ENCODE peak calls at places on chromosomes 3 and 15, in six cellular contexts. I is GM13976, M is neural crest cell, X is cardiac fibroblast, N is B cell, P is neural progenitor cell. O is an unnamed sample.

GRCh38 chr15:68679961-68680371 is 101.2 kb downstream of the CORO2B start:
- DNase-seq in I (no peak), M (no peak), X (no peak), N (no peak), P (no peak), O (no peak)

GRCh38 chr3:61628636-61629035 is 67.3 kb downstream of the PTPRG start:
- DNase-seq in I (no peak), M (no peak), X (no peak), N (no peak), P (no peak), O (no peak)

GRCh38 chr15:93037341-93038063 is 51.5 kb downstream of the RGMA start:
- DNase-seq in I (peak), M (no peak), X (peak), N (no peak), P (peak), O (no peak)

GRCh38 chr3:147415337-147415736 is 6.2 kb downstream of the ZIC1 start:
- DNase-seq in I (no peak), M (no peak), X (no peak), N (no peak), P (peak), O (no peak)

GRCh38 chr3:174325834-174326705 is 533.1 kb upstream of the NAALADL2 start:
- DNase-seq in I (no peak), M (no peak), X (peak), N (no peak), P (no peak), O (peak)

GRCh38 chr3:18208856-18209255 is 216.3 kb downstream of the SATB1 start:
- DNase-seq in I (no peak), M (no peak), X (no peak), N (no peak), P (no peak), O (no peak)

GRCh38 chr3:158747417-158747816 is 15.2 kb upstream of the RARRES1 start:
- DNase-seq in I (no peak), M (no peak), X (no peak), N (no peak), P (no peak), O (no peak)

GRCh38 chr3:189593581-189593980 is 37.6 kb upstream of the TP63 start:
- DNase-seq in I (no peak), M (no peak), X (peak), N (no peak), P (no peak), O (no peak)

GRCh38 chr3:49750056-49750455 is 26.3 kb upstream of the GMPPB start:
- DNase-seq in I (no peak), M (no peak), X (no peak), N (no peak), P (no peak), O (peak)

GRCh38 chr3:153768559-153769469 is 352.4 kb upstream of the ARHGEF26 start:
- DNase-seq in I (peak), M (peak), X (peak), N (peak), P (peak), O (peak)

GRCh38 chr3:14925729-14926591 is 21.4 kb upstream of the NR2C2 start:
- DNase-seq in I (peak), M (peak), X (peak), N (peak), P (peak), O (peak)

GRCh38 chr3:110813541-110813940 is 258.1 kb upstream of the NECTIN3 start:
- DNase-seq in I (no peak), M (no peak), X (no peak), N (no peak), P (no peak), O (no peak)

GRCh38 chr15:20353966-20354883 is 187.4 kb downstream of the GOLGA6L6 start:
- DNase-seq in I (peak), M (no peak), X (no peak), N (no peak), P (no peak), O (no peak)

GRCh38 chr3:141074529-141074928 is 23.4 kb downstream of the SPSB4 start:
- DNase-seq in I (no peak), M (no peak), X (no peak), N (no peak), P (peak), O (no peak)

GRCh38 chr3:146161725-146162047 is 702 bp upstream of the PLOD2 start:
- DNase-seq in I (no peak), M (no peak), X (no peak), N (no peak), P (peak), O (peak)

GRCh38 chr15:63114465-63114864 is 7.2 kb upstream of the LACTB start:
- DNase-seq in I (no peak), M (no peak), X (peak), N (no peak), P (no peak), O (no peak)

GRCh38 chr3:85835857-85836470 is 877.2 kb downstream of the CADM2 start:
- DNase-seq in I (no peak), M (no peak), X (no peak), N (no peak), P (no peak), O (no peak)

GRCh38 chr15:70265986-70266385 is 168.3 kb upstream of the TLE3 start:
- DNase-seq in I (no peak), M (no peak), X (no peak), N (no peak), P (no peak), O (no peak)

GRCh38 chr15:70265466-70265978 is 167.8 kb upstream of the TLE3 start:
- DNase-seq in I (no peak), M (no peak), X (no peak), N (no peak), P (no peak), O (no peak)

GRCh38 chr15:70264014-70264492 is 166.3 kb upstream of the TLE3 start:
- DNase-seq in I (no peak), M (peak), X (peak), N (peak), P (peak), O (no peak)

GRCh38 chr15:70266412-70267089 is 168.8 kb upstream of the TLE3 start:
- DNase-seq in I (no peak), M (no peak), X (peak), N (peak), P (no peak), O (no peak)

DNA sequence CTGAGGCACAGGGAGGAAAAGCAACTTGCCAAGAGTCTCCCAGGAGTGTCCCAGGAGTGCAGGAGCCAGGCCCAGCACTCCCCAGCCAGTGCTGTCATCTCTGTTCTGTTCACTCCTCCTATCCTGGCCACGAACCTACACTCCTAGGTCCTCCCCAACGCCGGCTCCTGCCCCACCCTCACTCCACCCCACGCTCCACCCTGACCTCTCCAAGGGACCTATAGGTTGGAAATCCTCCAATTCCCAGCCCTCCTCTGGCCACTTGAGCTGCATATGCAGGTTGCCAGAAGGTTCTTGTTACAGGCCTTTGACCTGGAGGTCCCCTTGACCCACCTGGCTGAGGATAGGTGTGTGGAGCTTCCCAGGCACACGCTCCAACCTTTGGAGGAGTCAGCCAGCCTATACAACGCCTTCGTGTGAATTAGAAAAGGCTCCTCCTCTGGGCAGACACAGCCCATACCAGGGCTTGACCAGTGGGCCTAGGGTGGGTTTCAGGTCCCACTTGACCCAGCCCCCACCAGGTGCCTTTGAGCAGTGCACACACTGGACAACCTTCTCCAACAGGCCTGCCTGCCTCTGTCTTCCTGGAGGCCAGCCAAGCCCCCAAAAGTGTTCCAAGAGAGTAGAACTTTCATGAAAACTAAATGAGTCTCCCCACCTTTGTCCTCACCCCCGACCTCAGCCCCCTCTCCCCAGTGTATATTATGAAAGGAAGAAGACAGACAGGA is 167.2 kb upstream of the TLE3 start:
- DNase-seq in I (no peak), M (no peak), X (no peak), N (no peak), P (no peak), O (no peak)
- TF ChIP-seq CTCF in I (no peak), M (no peak), X (no peak), N (no peak), P (no peak), O (no peak)

GRCh38 chr15:64138542-64138941 is 13.0 kb upstream of the SNX22 start:
- DNase-seq in I (no peak), M (no peak), X (no peak), N (no peak), P (no peak), O (no peak)

GRCh38 chr15:64134322-64134829 is 17.2 kb upstream of the SNX22 start:
- DNase-seq in I (no peak), M (no peak), X (no peak), N (no peak), P (no peak), O (no peak)

GRCh38 chr15:64141798-64142512 is 9.6 kb upstream of the SNX22 start:
- DNase-seq in I (no peak), M (no peak), X (no peak), N (no peak), P (no peak), O (no peak)

GRCh38 chr15:64133619-64134018 is 17.9 kb upstream of the SNX22 start:
- DNase-seq in I (no peak), M (no peak), X (no peak), N (no peak), P (no peak), O (no peak)

DNA sequence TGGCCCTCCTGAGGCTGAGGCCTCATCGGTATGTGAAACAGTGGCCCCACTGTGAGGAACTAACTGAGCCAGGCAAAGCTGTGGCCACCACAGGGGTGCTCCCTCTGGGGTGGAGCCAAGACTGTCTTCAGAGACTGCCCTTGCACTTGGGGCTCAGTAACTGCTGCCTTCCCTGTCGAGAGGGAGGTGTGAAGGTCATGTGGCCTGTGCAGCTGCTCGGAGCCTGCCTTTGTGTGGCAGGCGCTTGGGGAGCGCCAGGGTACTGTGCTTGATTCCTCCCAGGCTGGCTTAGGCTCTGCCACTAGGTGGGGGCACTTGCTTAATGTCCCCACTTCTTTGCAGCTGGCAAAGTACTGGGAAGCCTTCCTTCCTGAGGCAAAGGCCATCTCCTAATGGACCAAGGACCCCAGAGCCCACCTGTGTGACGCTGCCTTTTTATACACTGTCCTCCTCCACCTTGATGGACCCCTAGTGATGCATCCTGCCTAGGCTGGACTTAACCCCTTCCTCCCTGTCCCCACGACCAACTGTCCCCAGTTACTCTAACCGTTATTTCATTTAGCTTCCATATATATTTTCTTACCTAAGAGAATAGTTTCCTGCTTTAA is 14.2 kb upstream of the SNX22 start:
- DNase-seq in I (no peak), M (no peak), X (no peak), N (peak), P (no peak), O (no peak)
- TF ChIP-seq CTCF in I (no peak), M (no peak), X (no peak), N (peak), P (no peak), O (no peak)

DNA sequence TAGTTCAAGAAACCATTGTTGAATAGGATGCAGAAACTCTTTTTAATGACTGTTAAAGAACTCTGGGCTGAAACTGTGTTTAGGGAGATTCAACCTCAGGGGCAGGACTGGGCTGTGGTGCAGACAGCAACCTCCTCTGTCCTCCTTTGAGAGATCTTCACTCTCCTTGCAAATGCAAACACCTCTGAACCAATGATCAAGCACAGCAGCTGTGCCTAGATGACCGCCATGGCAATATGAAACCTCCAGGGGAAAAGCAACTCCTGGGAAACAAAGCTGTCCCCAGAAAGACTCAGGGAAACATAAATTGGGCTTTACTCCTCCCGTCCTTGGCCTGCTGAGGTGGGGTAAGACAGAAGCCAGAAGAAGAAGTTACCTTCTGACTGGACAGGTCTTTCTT is 52.6 kb downstream of the TBC1D2B start:
- DNase-seq in I (no peak), M (no peak), X (no peak), N (no peak), P (no peak), O (no peak)
- TF ChIP-seq CTCF in I (no peak), M (no peak), X (no peak), N (no peak), P (no peak), O (no peak)

DNA sequence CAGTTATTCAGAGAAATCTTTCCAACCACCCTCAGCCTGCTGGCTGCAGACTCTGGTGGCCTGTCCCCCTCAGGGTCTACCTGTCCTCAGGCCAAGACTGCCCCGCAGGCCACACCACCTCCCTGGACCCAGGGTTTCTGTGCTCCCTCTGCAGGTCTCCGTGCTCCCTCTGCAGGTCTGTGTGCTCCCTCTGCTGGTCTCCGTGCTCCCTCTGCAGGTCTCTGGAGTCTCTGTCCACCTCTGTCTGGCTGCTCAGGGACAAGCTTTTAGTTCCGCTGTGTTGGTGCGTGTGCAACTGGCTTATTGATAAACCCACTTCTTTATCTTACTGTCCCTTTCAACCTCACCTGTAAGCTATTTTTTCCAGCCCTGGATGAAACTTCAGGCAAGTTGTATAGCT is 30.1 kb downstream of the BDH1 start:
- DNase-seq in I (no peak), M (no peak), X (peak), N (no peak), P (peak), O (peak)
- TF ChIP-seq CTCF in I (no peak), M (peak), X (peak), N (no peak), P (peak), O (peak)

DNA sequence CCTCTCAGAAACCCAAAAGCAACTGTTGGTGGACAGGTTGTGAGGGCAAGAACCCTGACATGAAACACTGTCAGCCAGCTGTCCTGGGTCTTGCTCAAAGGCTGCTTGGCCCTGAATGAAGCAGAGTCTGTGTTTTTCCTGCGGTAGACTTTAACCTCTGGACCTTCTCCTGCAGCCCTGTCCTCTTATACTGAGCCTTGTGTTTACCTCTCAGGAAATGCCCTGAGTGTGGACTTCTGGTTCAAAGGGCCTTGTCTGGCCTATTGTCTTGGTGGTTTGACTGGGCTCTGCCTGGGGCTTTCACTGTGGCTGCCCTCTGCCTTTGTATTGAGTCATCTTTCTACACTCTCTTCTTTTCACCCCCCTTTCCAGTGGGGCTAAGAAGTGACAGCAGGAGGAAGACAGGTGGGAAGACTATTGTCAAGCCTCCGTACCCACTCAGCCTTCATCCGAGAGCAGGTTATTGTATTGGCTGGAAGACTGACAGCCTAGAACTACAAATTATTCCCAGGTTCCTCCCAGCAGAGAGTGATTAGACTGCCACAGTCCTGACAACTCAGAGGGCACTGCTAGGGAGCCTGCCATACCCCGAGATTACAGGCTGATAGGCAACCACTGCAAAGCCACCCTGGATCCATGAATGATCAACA is 3.5 kb downstream of the SEC13 start:
- DNase-seq in I (no peak), M (no peak), X (no peak), N (no peak), P (no peak), O (no peak)
- TF ChIP-seq CTCF in I (no peak), M (no peak), X (no peak), N (no peak), P (no peak), O (no peak)

DNA sequence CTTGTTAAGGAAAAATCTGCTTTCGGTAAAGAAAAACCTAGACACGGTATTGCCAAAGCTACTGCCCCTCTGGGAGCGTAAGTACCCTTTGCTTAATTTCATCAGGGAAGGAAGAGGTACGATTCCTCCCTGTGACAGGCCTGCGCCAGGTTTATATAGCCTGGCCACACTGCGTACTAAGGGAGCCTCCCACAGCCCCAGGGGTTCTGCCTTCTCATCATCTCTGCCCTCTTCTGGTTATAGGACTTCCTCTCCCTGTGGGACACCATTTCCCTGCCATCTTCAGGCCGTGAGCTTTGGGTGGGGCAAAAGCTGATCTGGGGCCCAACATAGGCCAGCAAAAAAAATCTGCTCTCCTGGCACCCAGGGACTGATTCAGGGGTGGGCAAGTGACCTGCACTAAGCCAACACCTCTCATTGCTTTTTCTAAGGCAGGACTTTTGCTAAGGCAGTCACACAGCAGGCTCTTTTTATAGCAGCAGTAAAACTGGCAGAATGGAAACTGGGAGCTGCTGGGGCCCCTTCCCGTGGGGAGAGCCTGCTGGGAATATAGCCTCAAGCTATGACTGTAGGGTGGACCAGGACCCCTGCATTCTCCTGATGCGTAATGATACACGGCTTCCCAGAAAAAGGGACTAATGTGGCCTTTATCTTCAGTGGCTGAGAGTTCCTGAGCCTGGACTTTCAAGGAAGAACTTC is 76.2 kb downstream of the PRICKLE2 start:
- DNase-seq in I (no peak), M (no peak), X (no peak), N (no peak), P (no peak), O (no peak)
- TF ChIP-seq CTCF in I (no peak), M (no peak), X (no peak), N (no peak), P (no peak), O (no peak)

GRCh38 chr3:84510007-84510406 is 448.8 kb upstream of the CADM2 start:
- DNase-seq in I (no peak), M (no peak), X (no peak), N (no peak), P (no peak), O (no peak)
- TF ChIP-seq CTCF in I (no peak), M (no peak), X (no peak), N (no peak), P (no peak), O (no peak)

GRCh38 chr3:138186216-138186615 is 885 bp upstream of the ARMC8 start:
- DNase-seq in I (no peak), M (no peak), X (peak), N (peak), P (peak), O (no peak)

GRCh38 chr3:138174421-138175122 is at the start of gene DBR1:
- DNase-seq in I (peak), M (peak), X (peak), N (peak), P (peak), O (peak)

GRCh38 chr3:138184994-138185393 is 2.1 kb upstream of the ARMC8 start:
- DNase-seq in I (no peak), M (no peak), X (peak), N (no peak), P (peak), O (peak)

DNA sequence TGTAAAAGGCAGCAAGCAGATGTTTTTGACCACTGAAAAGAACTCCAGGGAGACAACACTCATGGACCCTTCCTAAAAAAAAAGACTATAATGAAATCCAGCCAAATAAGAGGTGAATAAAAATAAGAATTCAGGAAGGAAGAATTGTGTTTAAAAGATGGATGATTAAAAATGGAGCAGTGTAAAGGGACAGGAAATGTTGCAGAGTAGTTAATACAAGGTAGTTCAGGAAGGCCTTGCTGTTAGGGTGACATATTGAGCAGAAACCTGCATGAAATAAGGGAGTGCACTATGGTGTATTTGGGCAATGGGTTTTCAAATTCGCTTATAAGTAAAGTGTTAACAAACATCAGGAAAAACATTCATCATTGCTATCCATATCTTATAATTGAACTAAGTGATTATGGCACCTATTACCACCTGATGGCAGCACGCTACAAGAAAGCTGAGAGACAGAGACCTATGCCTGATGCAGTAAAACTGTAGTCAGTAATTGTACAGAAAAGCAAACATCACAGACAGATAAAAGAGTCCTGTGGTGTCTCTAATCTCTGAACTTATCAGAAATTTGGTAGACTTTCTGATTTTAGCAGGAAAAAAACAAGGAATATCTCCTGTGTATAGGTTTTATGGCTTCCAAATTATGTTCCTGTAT is 5.8 kb upstream of the DBR1 start:
- DNase-seq in I (peak), M (no peak), X (peak), N (peak), P (peak), O (peak)
- TF ChIP-seq CTCF in I (peak), M (peak), X (peak), N (peak), P (peak), O (peak)